ENCODE peak calls at places on chromosomes 4 and X, in eight cellular contexts. D is A549, W is sigmoid colon, P is neural progenitor cell, M is ascending aorta, G is heart right ventricle, S is endodermal cell, F is IMR-90. B is an unnamed sample.

GRCh38 chr4:21304061-21304541 is 603.8 kb downstream of the PACRGL start:
- DNase-seq in M (no peak), G (no peak), P (peak; percentile 77), S (peak; percentile 89), W (no peak), D (no peak), F (no peak), B (peak; percentile 55)

GRCh38 chr4:165802452-165802851 is 70.6 kb upstream of the TLL1 start:
- DNase-seq in D (no peak), W (no peak), S (no peak), P (no peak), F (no peak), M (no peak), G (no peak), B (no peak)

GRCh38 chr4:3436048-3436797 is 5.5 kb upstream of the HGFAC start:
- DNase-seq in S (no peak), P (no peak), W (no peak), G (peak; percentile 9), D (no peak), F (no peak), M (no peak), B (no peak)

GRCh38 chrX:10726647-10727046 is 106.3 kb upstream of the MID1 start:
- DNase-seq in G (no peak), M (no peak), P (no peak), D (no peak), S (no peak), F (peak; percentile 68), W (no peak), B (no peak)

GRCh38 chrX:103666202-103667107 is 20.0 kb downstream of the MORF4L2 start:
- DNase-seq in G (no peak), W (no peak), S (no peak), M (no peak), D (no peak), F (peak; percentile 38), P (no peak), B (no peak)

GRCh38 chrX:70769659-70770232 is 138.8 kb downstream of the TEX11 start:
- DNase-seq in G (no peak), P (no peak), D (peak; percentile 7), W (no peak), F (peak; percentile 5), M (no peak), S (no peak), B (no peak)

GRCh38 chrX:138723301-138723700 is 11.8 kb upstream of the FGF13 start:
- DNase-seq in G (no peak), F (no peak), M (no peak), P (no peak), D (no peak), S (no peak), W (no peak), B (no peak)

GRCh38 chr4:84070293-84070692 is 428.8 kb downstream of the NKX6-1 start:
- DNase-seq in S (no peak), M (no peak), P (peak; percentile 63), D (no peak), G (no peak), W (no peak), F (no peak), B (no peak)

GRCh38 chrX:154014429-154015380 is 5.0 kb downstream of the IRAK1 start:
- DNase-seq in S (no peak), W (no peak), P (no peak), D (no peak), F (no peak), M (no peak), G (no peak), B (no peak)

GRCh38 chr4:164926301-164926700 is 49.3 kb downstream of the APELA start:
- DNase-seq in S (no peak), G (no peak), W (no peak), P (no peak), M (no peak), F (no peak), D (no peak), B (no peak)

GRCh38 chrX:1205681-1206611 is 6.5 kb downstream of the CRLF2 start:
- DNase-seq in G (no peak), M (peak; percentile 64), P (peak; percentile 94), F (peak; percentile 59), D (peak; percentile 65), W (peak; percentile 13), S (peak; percentile 79), B (no peak)

GRCh38 chrX:152895724-152896420 is 2.0 kb upstream of the ZNF185 start:
- DNase-seq in P (no peak), M (no peak), D (no peak), W (no peak), G (no peak), S (peak; percentile 41), F (no peak), B (no peak)

GRCh38 chr4:146522862-146523205 is 1.1 kb upstream of the SLC10A7 start:
- DNase-seq in W (no peak), S (no peak), M (no peak), D (peak; percentile 2), P (no peak), G (no peak), F (peak; percentile 4), B (no peak)

GRCh38 chrX:103248553-103248952 is 6.4 kb downstream of the TCEAL8 start:
- DNase-seq in G (no peak), S (no peak), D (peak; percentile 11), P (no peak), F (peak; percentile 10), W (no peak), M (no peak), B (no peak)

GRCh38 chr4:120481711-120482110 is 415.1 kb upstream of the MAD2L1 start:
- DNase-seq in S (no peak), D (no peak), M (no peak), P (no peak), W (no peak), G (no peak), F (no peak), B (no peak)

GRCh38 chr4:56637791-56638190 is 43.3 kb downstream of the HOPX start:
- DNase-seq in P (no peak), F (no peak), W (no peak), S (no peak), M (no peak), G (no peak), D (no peak), B (no peak)

GRCh38 chr4:762211-763190 is 56.9 kb downstream of the PCGF3 start:
- DNase-seq in D (no peak), M (no peak), F (no peak), G (no peak), P (no peak), W (no peak), S (no peak), B (no peak)

GRCh38 chrX:119389854-119390501 is 9.2 kb upstream of the SLC25A43 start:
- DNase-seq in F (no peak), W (no peak), P (peak; percentile 26), S (peak; percentile 53), M (no peak), D (no peak), G (no peak), B (no peak)

GRCh38 chr4:112908511-112908910 is 140.9 kb upstream of the ANK2 start:
- DNase-seq in D (no peak), M (no peak), G (no peak), F (no peak), P (no peak), W (no peak), S (peak; percentile 61), B (no peak)

GRCh38 chr4:112905728-112906127 is 143.7 kb upstream of the ANK2 start:
- DNase-seq in S (no peak), D (no peak), M (no peak), F (no peak), P (no peak), G (no peak), W (no peak), B (no peak)

DNA sequence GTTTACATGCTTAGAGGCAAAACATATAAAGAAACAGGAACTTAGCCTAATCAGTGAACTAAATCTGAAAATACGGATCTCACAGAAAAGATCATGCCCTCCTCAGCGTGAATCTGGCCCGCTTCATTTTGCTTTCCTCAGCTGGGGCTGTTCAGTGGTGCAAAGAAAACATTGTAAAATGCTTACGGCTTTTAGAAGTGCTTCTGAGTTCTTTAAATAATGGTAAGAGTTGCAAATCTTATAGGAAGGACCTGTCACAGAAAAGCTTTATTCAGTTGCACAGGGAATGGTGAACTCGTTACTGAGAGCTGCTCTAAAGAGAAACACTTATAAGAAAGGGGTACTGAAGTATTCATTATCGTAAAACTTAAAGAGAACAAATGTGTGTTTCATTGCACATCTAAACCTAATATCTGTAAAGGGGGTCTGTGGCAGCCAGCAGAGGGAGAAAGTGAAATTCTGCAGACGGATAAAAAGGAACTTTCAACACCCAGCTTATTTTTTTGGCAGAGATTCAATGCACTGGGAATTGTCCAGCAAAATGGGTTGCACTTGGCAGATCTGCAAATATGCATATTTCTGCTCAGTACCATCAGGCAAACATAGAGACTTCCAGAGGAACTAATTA is 139.2 kb upstream of the ANK2 start:
- DNase-seq in D (no peak), F (peak; percentile 13), S (no peak), W (no peak), G (no peak), P (peak; percentile 11), M (no peak), B (no peak)
- H3K4me3 ChIP-seq in D (no peak overlapping the region), F (no peak overlapping the region), S (no peak overlapping the region), W (peak overlapping the region; percentile 17), G (peak overlapping the region; percentile 13), P (no peak overlapping the region), M (peak overlapping the region; percentile 50), B (peak overlapping the region; percentile 29)

GRCh38 chr4:85756938-85757337 is 282.0 kb downstream of the ARHGAP24 start:
- DNase-seq in G (no peak), F (peak; percentile 62), P (peak; percentile 58), S (peak; percentile 64), M (no peak), W (no peak), D (no peak), B (no peak)
- TF ChIP-seq CTCF in G (peak; percentile 67), F (peak; percentile 64), P (peak; percentile 55), S (peak; percentile 71), M (peak; percentile 25), W (no peak), D (peak; percentile 32), B (peak; percentile 34)

GRCh38 chr4:163335384-163335783 is 3.0 kb upstream of the NPY1R start:
- DNase-seq in P (no peak), F (no peak), G (no peak), D (no peak), S (no peak), W (no peak), M (no peak), B (no peak)
- H3K4me1 ChIP-seq in P (no peaks in the 10 kb centered on the region), F (no peaks in the 10 kb centered on the region), G (peaks cover 4% of the 10 kb centered on the region), D (peaks cover 6% of the 10 kb centered on the region), S (no peaks in the 10 kb centered on the region), W (no peaks in the 10 kb centered on the region), M (peaks cover 9% of the 10 kb centered on the region), B (peaks cover 4% of the 10 kb centered on the region)

DNA sequence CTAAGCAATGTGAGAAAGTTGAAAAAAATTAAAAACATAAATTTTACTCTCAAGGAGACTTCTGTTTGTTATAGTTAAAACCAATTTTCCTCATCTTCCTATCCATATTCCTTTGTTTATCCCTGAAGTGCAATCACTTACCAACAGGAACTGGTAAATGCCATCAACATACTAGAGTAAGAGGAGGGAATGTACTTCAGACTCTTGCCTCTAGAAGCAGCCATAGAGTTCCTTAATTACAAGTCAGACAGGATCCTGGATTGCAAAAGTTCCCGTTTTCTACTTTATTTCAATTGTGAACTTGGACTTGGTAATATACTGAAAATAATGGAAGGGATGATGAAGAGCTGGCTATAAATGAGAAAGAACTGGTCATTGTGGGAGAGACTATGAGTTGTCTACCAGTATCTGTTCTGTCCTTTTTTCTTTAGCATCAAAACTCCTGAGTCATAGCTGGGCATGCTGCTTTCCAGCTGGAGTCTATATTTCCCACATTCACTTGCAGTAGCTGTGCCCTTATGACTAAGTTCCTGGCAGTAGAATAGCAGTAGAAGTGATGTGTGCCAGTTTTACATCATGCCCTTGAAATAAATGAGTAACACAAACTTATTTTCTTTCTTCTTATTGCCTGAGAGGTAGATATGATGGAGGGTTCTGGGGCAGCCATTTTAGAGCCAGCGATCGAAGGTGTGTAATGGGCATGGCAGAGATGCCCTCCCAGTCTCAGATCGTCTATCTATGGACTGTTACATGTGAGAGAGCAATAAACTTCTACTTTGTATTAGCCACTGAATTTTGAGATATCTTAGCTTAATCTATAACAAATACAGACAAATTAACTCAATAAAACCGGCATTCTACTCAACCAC is 26.8 kb upstream of the SPARCL1 start:
- DNase-seq in W (no peak), P (no peak), M (peak; percentile 85), G (no peak), S (no peak), F (peak; percentile 58), D (peak; percentile 14), B (no peak)
- H3K4me3 ChIP-seq in W (no peak overlapping the region), P (no peak overlapping the region), M (no peak overlapping the region), G (no peak overlapping the region), S (no peak overlapping the region), F (no peak overlapping the region), D (no peak overlapping the region), B (no peak overlapping the region)

B was measured in upper lobe of right lung.